ENCODE peak calls at places on chromosomes 16 and 17, in seven cellular contexts. Z is lung, X is ovary, W is hepatocyte, H is prostate gland, O is H1, I is thoracic aorta. V is an unnamed sample. For H3K36me3 and H3K4me1, the result is how much of the 10 kb centered on the place peaks cover.

GRCh38 chr17:73271078-73271477 is 9.4 kb upstream of the CPSF4L start:
- DNase-seq in I (no peak), Z (no peak), W (no peak), X (no peak), H (no peak), O (no peak), V (no peak)

GRCh38 chr17:42577140-42577531 is 393 bp downstream of the PSMC3IP start:
- DNase-seq in I (no peak), H (no peak), O (no peak), Z (no peak), W (no peak), X (no peak), V (no peak)

GRCh38 chr17:52383493-52384100 is 225.1 kb upstream of the CA10 start:
- DNase-seq in X (no peak), Z (peak), H (peak), W (peak), O (peak), I (no peak), V (peak)

GRCh38 chr17:72219136-72219823 is 98.5 kb downstream of the SOX9 start:
- DNase-seq in I (no peak), Z (no peak), X (no peak), O (no peak), W (peak), H (no peak), V (peak)

GRCh38 chr17:42891539-42892152 is 9.0 kb upstream of the G6PC1 start:
- DNase-seq in Z (no peak), O (no peak), H (no peak), I (no peak), X (peak), W (peak), V (no peak)

GRCh38 chr16:11552445-11552844 is 34.3 kb downstream of the LITAF start:
- DNase-seq in Z (no peak), X (no peak), I (no peak), H (no peak), O (no peak), W (no peak), V (no peak)

GRCh38 chr16:58509256-58510096 is 5.8 kb upstream of the SETD6 start:
- DNase-seq in H (peak), W (no peak), X (no peak), Z (no peak), I (no peak), O (no peak), V (no peak)

GRCh38 chr17:19579867-19580565 is 46.4 kb downstream of the SLC47A1 start:
- DNase-seq in Z (no peak), I (no peak), H (no peak), O (no peak), X (peak), W (no peak), V (no peak)

GRCh38 chr16:70738083-70738977 is 52.5 kb upstream of the MTSS2 start:
- DNase-seq in X (no peak), W (peak), O (peak), I (no peak), Z (peak), H (peak), V (peak)

GRCh38 chr17:28574536-28574935 is 2.2 kb downstream of the ALDOC start:
- DNase-seq in O (no peak), X (no peak), W (no peak), I (no peak), H (no peak), Z (no peak), V (no peak)

GRCh38 chr16:67538666-67539101 is 10.1 kb downstream of the RIPOR1 start:
- DNase-seq in Z (no peak), W (no peak), H (no peak), X (no peak), I (no peak), O (no peak), V (peak)

GRCh38 chr16:84236671-84237070 is 3.1 kb downstream of the KCNG4 start:
- DNase-seq in I (no peak), H (no peak), O (no peak), W (no peak), X (no peak), Z (no peak), V (no peak)

GRCh38 chr17:8900626-8901585 is 33.4 kb upstream of the PIK3R6 start:
- DNase-seq in X (no peak), W (no peak), Z (no peak), O (no peak), I (no peak), H (no peak), V (no peak)

GRCh38 chr17:32350662-32351418 is 883 bp downstream of the ZNF207 start:
- DNase-seq in I (no peak), H (no peak), W (peak), O (no peak), X (no peak), Z (peak), V (peak)

GRCh38 chr16:25134306-25134705 is 22.8 kb downstream of the LCMT1 start:
- DNase-seq in W (no peak), Z (no peak), X (no peak), O (no peak), H (no peak), I (no peak), V (no peak)

GRCh38 chr17:53186004-53186403 is 636.7 kb upstream of the KIF2B start:
- DNase-seq in O (no peak), Z (no peak), H (no peak), X (no peak), W (no peak), I (no peak), V (no peak)

GRCh38 chr17:58556833-58557250 is 42.4 kb upstream of the MTMR4 start:
- DNase-seq in H (no peak), Z (no peak), X (no peak), W (no peak), O (no peak), I (no peak), V (no peak)

GRCh38 chr16:14407786-14408399 is 222.2 kb downstream of the PARN start:
- DNase-seq in W (no peak), X (no peak), H (no peak), O (no peak), Z (no peak), I (no peak), V (no peak)

GRCh38 chr17:60627113-60627512 is 27.1 kb downstream of the PPM1D start:
- DNase-seq in X (no peak), I (no peak), Z (no peak), O (no peak), W (no peak), H (no peak), V (no peak)

GRCh38 chr16:15775209-15775608 is 81.6 kb downstream of the MYH11 start:
- DNase-seq in X (no peak), H (no peak), Z (no peak), I (no peak), O (no peak), W (no peak), V (no peak)

GRCh38 chr17:2814499-2815341 is 18.5 kb downstream of the RAP1GAP2 start:
- DNase-seq in H (no peak), I (no peak), Z (peak), W (no peak), O (no peak), X (no peak), V (peak)

GRCh38 chr16:13039526-13039925 is 138.1 kb downstream of the SHISA9 start:
- DNase-seq in H (no peak), W (no peak), O (no peak), Z (no peak), I (no peak), X (no peak), V (no peak)

GRCh38 chr16:56871172-56871593 is 6.2 kb downstream of the SLC12A3 start:
- DNase-seq in X (no peak), I (no peak), H (peak), Z (no peak), W (peak), O (no peak), V (peak)

GRCh38 chr17:78476973-78477372 is 98.5 kb downstream of the PGS1 start:
- DNase-seq in Z (peak), W (peak), I (no peak), X (no peak), H (no peak), O (no peak), V (no peak)

GRCh38 chr17:41919165-41919817 is 540 bp upstream of the ACLY start:
- DNase-seq in W (peak), H (peak), O (no peak), I (no peak), X (no peak), Z (no peak), V (peak)

GRCh38 chr17:63289931-63290330 is 156.2 kb downstream of the CYB561 start:
- DNase-seq in W (no peak), X (no peak), O (no peak), I (no peak), Z (no peak), H (no peak), V (no peak)

DNA sequence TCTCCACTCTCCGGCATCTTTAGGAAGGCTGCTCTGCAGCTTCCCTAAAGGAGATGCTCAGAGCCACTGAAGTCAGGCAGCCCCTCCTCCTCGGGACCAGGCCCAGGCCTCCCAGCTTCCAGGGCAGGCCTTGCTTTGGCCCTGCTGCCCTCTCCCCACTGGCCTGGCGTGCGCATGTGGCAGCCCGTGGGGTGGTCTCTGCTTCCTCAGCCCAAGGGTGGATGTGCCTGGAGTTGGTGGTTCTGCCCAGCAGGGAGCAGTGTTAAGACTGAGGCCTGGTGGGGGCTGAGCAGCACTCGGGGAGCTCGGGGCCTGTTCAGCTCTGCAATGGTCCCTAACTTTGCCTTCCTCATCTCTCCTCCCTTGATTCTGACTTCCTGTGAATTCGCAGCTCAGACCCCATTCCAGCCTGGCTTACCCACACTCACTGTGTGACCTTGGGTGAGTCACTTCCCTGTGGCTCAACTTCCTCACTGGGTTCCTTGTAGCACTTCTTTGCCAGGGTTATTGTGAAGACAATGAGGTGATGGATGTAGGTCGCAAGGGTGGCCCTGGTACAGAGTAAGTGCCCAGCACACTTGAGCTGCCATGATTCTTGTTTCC is 63.2 kb downstream of the NKD1 start:
- DNase-seq in H (no peak), X (no peak), I (no peak), W (no peak), Z (no peak), O (no peak), V (no peak)
- H3K27ac ChIP-seq in H (peak), X (no peak), I (no peak), W (peak), Z (no peak), O (no peak), V (no peak)

GRCh38 chr16:46996391-46996790 is 22.9 kb upstream of the DNAJA2 start:
- DNase-seq in O (no peak), X (no peak), H (no peak), Z (no peak), W (no peak), I (no peak), V (no peak)

GRCh38 chr16:46991729-46992704 is 18.5 kb upstream of the DNAJA2 start:
- DNase-seq in H (no peak), X (no peak), W (no peak), Z (no peak), I (no peak), O (no peak), V (no peak)

GRCh38 chr16:46996952-46997458 is 23.5 kb upstream of the DNAJA2 start:
- DNase-seq in I (no peak), X (no peak), O (no peak), Z (no peak), H (no peak), W (peak), V (no peak)
- H3K36me3 ChIP-seq in I (under half), X (under half), O (under half), Z (under half), H (under half), W (under half), V (under half)

GRCh38 chr17:45128989-45129388 is 3.3 kb downstream of the PLCD3 start:
- DNase-seq in Z (no peak), H (no peak), O (no peak), I (no peak), X (no peak), W (no peak), V (no peak)
- H3K4me1 ChIP-seq in Z (under half), H (under half), O (under half), I (half or more), X (under half), W (half or more), V (under half)

DNA sequence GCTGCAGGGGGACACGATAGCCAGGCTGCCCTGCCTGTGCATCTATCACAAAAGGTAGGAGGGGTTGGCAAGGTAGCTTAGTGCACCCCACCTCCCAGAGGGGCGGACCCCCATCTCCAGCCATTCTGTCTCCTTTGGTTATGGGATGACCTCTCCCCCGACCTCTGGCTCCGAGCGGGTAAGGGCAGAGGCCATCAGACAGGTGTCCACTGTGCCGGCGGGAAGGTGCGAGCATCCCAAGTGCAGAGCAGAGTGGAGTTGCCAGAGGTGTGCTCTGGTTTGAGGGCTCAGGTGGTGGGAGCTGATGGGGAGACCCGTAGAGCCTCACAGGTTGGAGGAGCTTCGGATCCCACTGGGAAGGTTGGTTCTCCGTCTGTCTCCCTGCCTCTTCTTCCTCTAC is 11.7 kb downstream of the LDHD start:
- DNase-seq in H (no peak), I (no peak), O (no peak), X (no peak), Z (no peak), W (no peak), V (no peak)
- H3K27ac ChIP-seq in H (no peak), I (no peak), O (no peak), X (no peak), Z (peak), W (no peak), V (no peak)

DNA sequence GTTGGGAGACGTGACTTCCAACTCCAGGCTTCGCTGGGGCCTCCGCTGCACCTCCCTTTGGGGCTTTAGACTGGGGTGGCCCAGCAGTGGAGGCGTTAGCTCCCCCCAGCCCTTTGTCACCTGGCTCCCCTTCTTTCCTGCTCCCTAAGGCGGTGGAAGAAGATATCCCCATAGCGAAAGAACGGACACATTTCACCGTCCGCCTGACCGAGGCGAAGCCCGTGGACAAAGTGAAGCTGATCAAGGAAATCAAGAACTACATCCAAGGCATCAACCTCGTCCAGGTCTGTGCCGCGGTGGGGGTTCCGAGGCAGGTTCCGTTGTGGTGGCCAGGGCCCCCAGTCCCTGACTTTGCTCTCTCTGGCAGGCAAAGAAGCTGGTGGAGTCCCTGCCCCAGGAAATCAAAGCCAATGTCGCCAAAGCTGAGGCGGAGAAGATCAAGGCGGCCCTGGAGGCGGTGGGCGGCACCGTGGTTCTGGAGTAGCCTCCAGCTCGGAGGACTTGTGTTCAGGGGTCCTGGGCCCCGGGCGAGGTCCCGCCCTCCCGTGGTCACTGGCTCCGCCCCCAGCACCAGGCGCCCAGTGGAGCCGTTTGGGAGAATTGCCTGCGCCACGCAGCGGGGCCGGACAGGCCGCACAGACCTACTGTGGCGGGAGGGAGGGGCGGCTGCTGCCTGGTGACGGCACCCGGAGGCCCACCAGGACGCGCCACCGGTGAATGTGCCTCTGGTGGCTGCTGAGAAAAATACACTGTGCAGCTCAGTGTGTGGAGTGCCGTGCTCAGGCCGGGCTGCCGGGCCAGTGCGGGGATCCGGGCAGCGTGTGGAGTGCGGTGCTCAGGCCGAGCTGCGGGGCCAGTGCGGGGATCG is 3.8 kb downstream of the MRPL12 start:
- DNase-seq in I (no peak), X (peak), Z (no peak), H (no peak), O (no peak), W (no peak), V (no peak)
- H3K36me3 ChIP-seq in I (under half), X (under half), Z (under half), H (under half), O (under half), W (under half), V (under half)

GRCh38 chr17:45308016-45308365 is 8.8 kb downstream of the MAP3K14 start:
- DNase-seq in I (no peak), Z (no peak), X (no peak), H (no peak), W (no peak), O (no peak), V (no peak)

GRCh38 chr17:45307290-45308015 is 9.4 kb downstream of the MAP3K14 start:
- DNase-seq in H (peak), Z (no peak), W (no peak), I (no peak), O (no peak), X (no peak), V (peak)

GRCh38 chr17:45306094-45306493 is 10.7 kb downstream of the MAP3K14 start:
- DNase-seq in X (no peak), H (no peak), O (no peak), I (no peak), Z (no peak), W (no peak), V (no peak)

GRCh38 chr17:45305532-45306087 is 11.2 kb downstream of the MAP3K14 start:
- DNase-seq in H (no peak), Z (no peak), W (no peak), I (no peak), O (no peak), X (no peak), V (no peak)

DNA sequence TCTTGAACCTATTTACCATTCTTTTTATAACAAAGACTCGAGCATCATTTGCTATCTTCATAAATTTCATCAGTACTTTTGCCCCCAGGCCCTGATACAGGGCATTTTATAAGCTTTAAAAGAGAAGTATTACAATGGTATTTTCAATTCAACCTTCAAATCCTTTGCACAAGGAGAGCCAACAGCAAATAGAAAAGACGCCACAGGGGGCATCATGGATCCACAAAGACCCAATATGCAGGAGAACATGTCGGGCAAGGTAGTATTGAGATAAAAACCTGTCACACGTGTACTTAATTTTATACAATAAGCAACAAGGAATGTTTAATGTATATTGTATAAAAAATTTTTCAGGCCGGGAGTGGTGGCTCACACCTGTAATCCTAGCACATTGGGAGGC is 10.2 kb downstream of the MAP3K14 start:
- DNase-seq in Z (no peak), I (no peak), H (no peak), X (no peak), O (no peak), W (no peak), V (no peak)
- H3K4me1 ChIP-seq in Z (under half), I (half or more), H (under half), X (under half), O (under half), W (under half), V (under half)

GRCh38 chr16:31107465-31107867 is 720 bp upstream of the BCKDK start:
- DNase-seq in W (peak), H (no peak), O (no peak), I (no peak), X (no peak), Z (no peak), V (no peak)

GRCh38 chr16:31108794-31109558 is 790 bp downstream of the BCKDK start:
- DNase-seq in H (no peak), W (peak), Z (no peak), I (no peak), O (no peak), X (no peak), V (no peak)

GRCh38 chr16:31108035-31108793 is at the start of gene BCKDK:
- DNase-seq in H (peak), I (no peak), W (peak), X (peak), Z (peak), O (no peak), V (peak)

GRCh38 chr16:31110106-31111034 is 2.2 kb downstream of the BCKDK start:
- DNase-seq in W (no peak), I (no peak), X (no peak), Z (no peak), O (no peak), H (no peak), V (no peak)

GRCh38 chr16:31109622-31110021 is 1.4 kb downstream of the BCKDK start:
- DNase-seq in X (no peak), I (no peak), H (no peak), W (peak), Z (no peak), O (no peak), V (no peak)
- H3K27ac ChIP-seq in X (no peak), I (no peak), H (no peak), W (no peak), Z (no peak), O (no peak), V (no peak)

DNA sequence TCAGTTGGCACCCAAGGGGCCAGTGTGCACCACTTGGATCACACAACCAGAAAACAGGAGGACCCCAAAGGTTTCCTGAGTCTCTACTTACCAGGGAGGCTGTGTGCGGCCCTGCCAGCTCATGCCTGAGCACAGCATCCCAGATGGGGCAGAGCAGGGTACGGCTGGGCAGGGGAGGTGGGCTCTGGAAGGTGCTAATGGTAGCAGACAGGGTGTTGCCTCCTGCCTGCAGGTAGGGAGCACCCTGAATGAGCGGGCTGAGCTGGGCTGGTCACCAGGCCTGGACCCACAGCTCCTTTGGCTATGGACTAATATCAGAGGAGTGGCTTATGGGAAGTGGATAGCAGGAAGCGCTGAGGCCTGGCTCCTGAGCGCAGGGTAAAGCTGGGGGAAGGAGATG is 14.6 kb downstream of the RECQL5 start:
- DNase-seq in O (no peak), W (no peak), I (no peak), Z (no peak), H (no peak), X (no peak), V (no peak)
- H3K36me3 ChIP-seq in O (under half), W (under half), I (under half), Z (under half), H (under half), X (under half), V (under half)

V was measured in small intestine.